ENCODE peak calls at places on chromosomes 13 and 19, in ten cellular contexts. N, R, U, S, G, V, L, C, K and Q are unnamed samples.

GRCh38 chr13:46756977-46757376 is 40.0 kb downstream of the ESD start:
- DNase-seq in V (no peak), C (no peak), K (peak), S (no peak), N (peak), L (peak), G (no peak), U (no peak), R (no peak), Q (no peak)

GRCh38 chr19:33667141-33667540 is 45.4 kb downstream of the CHST8 start:
- DNase-seq in V (no peak), S (no peak), G (no peak), C (no peak), K (no peak), U (no peak), N (no peak), R (no peak), L (no peak), Q (no peak)

GRCh38 chr13:113877149-113877990 is 13.5 kb upstream of the GAS6 start:
- DNase-seq in U (no peak), V (no peak), S (no peak), G (no peak), K (no peak), L (no peak), C (no peak), N (no peak), R (no peak), Q (no peak)

GRCh38 chr13:106530209-106530906 is 5.1 kb downstream of the EFNB2 start:
- DNase-seq in N (no peak), V (no peak), G (no peak), R (no peak), S (no peak), L (no peak), C (no peak), K (no peak), U (no peak), Q (no peak)

GRCh38 chr13:43830481-43830873 is 43.7 kb upstream of the ENOX1 start:
- DNase-seq in U (no peak), V (no peak), G (no peak), R (no peak), C (no peak), L (peak), K (peak), N (peak), S (no peak), Q (no peak)

GRCh38 chr13:76792680-76793334 is 93.4 kb downstream of the KCTD12 start:
- DNase-seq in N (peak), V (no peak), C (no peak), K (peak), U (peak), L (peak), R (no peak), S (no peak), G (no peak), Q (no peak)

GRCh38 chr19:4929186-4929585 is 19.9 kb downstream of the UHRF1 start:
- DNase-seq in C (no peak), U (no peak), V (no peak), G (no peak), S (no peak), N (peak), R (no peak), L (no peak), K (no peak), Q (no peak)

GRCh38 chr13:48731957-48732569 is 78.3 kb downstream of the CYSLTR2 start:
- DNase-seq in U (peak), G (peak), S (peak), R (peak), L (peak), N (peak), V (no peak), C (no peak), K (no peak), Q (peak)

GRCh38 chr13:98752111-98752941 is at the start of gene SLC15A1:
- DNase-seq in V (peak), L (no peak), R (no peak), G (no peak), U (peak), K (peak), S (no peak), C (no peak), N (no peak), Q (no peak)

GRCh38 chr13:60448907-60449510 is 52.0 kb downstream of the TDRD3 start:
- DNase-seq in G (no peak), R (no peak), C (no peak), N (peak), S (no peak), U (no peak), K (peak), L (peak), V (peak), Q (peak)

GRCh38 chr19:10852098-10852800 is 4.0 kb downstream of the C19orf38 start:
- DNase-seq in C (no peak), S (no peak), U (no peak), N (peak), K (peak), R (no peak), G (no peak), L (peak), V (no peak), Q (no peak)

GRCh38 chr19:27972291-27973040 is 1240.5 kb downstream of the UQCRFS1 start:
- DNase-seq in K (peak), U (no peak), N (peak), V (no peak), L (peak), S (no peak), R (no peak), G (no peak), C (no peak), Q (no peak)

GRCh38 chr13:109781384-109782065 is 4.9 kb downstream of the IRS2 start:
- DNase-seq in V (no peak), C (no peak), S (peak), K (peak), U (peak), N (no peak), L (no peak), R (no peak), G (peak), Q (no peak)

GRCh38 chr19:33603377-33603776 is 18.4 kb upstream of the CHST8 start:
- DNase-seq in U (no peak), V (no peak), S (no peak), R (no peak), K (no peak), G (no peak), L (no peak), C (no peak), N (no peak), Q (no peak)

GRCh38 chr13:20231839-20232555 is at the start of gene GJB6:
- DNase-seq in S (peak), G (no peak), C (no peak), R (no peak), N (no peak), K (no peak), U (peak), V (no peak), L (no peak), Q (peak)

GRCh38 chr19:3243851-3244700 is 19.6 kb downstream of the CELF5 start:
- DNase-seq in N (peak), K (peak), U (no peak), L (peak), R (no peak), C (no peak), G (peak), S (peak), V (no peak), Q (peak)

GRCh38 chr13:28574617-28575142 is 79.8 kb upstream of the FLT1 start:
- DNase-seq in G (no peak), V (no peak), L (peak), S (no peak), C (no peak), R (no peak), N (peak), K (peak), U (no peak), Q (no peak)

GRCh38 chr19:6223461-6224307 is 56.1 kb downstream of the MLLT1 start:
- DNase-seq in C (no peak), R (no peak), G (peak), L (no peak), N (no peak), S (peak), U (peak), K (no peak), V (no peak), Q (no peak)

GRCh38 chr13:100658363-100658762 is 16.2 kb downstream of the TMTC4 start:
- DNase-seq in U (no peak), L (no peak), G (no peak), S (no peak), V (no peak), R (no peak), N (no peak), K (no peak), C (no peak), Q (peak)

GRCh38 chr13:100594731-100595130 is 6.1 kb upstream of the GGACT start:
- DNase-seq in K (no peak), G (no peak), U (peak), R (no peak), L (no peak), N (no peak), V (peak), C (no peak), S (peak), Q (no peak)

GRCh38 chr13:99501952-99502310 is 659 bp downstream of the TM9SF2 start:
- DNase-seq in G (no peak), K (peak), N (peak), R (peak), L (peak), V (peak), S (peak), C (no peak), U (peak), Q (no peak)

GRCh38 chr19:45152504-45153338 is 8.1 kb downstream of the NKPD1 start:
- DNase-seq in V (no peak), R (peak), L (peak), K (peak), U (peak), G (peak), S (peak), C (no peak), N (peak), Q (peak)

GRCh38 chr13:76993473-76993872 is 1.6 kb downstream of the CLN5 start:
- DNase-seq in V (no peak), K (no peak), R (no peak), G (no peak), C (no peak), S (no peak), U (no peak), N (no peak), L (no peak), Q (no peak)

GRCh38 chr19:17306285-17306714 is 628 bp downstream of the MRPL34 start:
- DNase-seq in K (no peak), R (no peak), L (no peak), C (no peak), V (no peak), U (no peak), S (no peak), N (no peak), G (no peak), Q (no peak)

GRCh38 chr13:60267498-60268202 is 103.9 kb upstream of the DIAPH3 start:
- DNase-seq in N (peak), C (no peak), K (no peak), L (peak), G (no peak), R (peak), V (no peak), S (no peak), U (peak), Q (no peak)

GRCh38 chr19:53877361-53877766 is 4.6 kb upstream of the PRKCG start:
- DNase-seq in L (peak), G (no peak), V (no peak), N (peak), C (no peak), U (no peak), R (no peak), K (no peak), S (no peak), Q (peak)

GRCh38 chr13:68428292-68428691 is 1198.2 kb upstream of the PCDH9 start:
- DNase-seq in C (no peak), V (no peak), S (no peak), K (no peak), U (no peak), N (no peak), R (no peak), G (no peak), L (no peak), Q (no peak)

GRCh38 chr13:101489635-101490034 is 37.2 kb downstream of the ITGBL1 start:
- DNase-seq in U (no peak), V (no peak), S (no peak), K (peak), N (peak), G (no peak), C (no peak), R (no peak), L (peak), Q (no peak)

GRCh38 chr19:8451885-8452284 is 7.1 kb downstream of the HNRNPM start:
- DNase-seq in V (peak), L (peak), K (peak), G (no peak), U (no peak), R (no peak), N (peak), S (no peak), C (no peak), Q (no peak)
- H3K4me3 ChIP-seq in V (no peak), L (no peak), K (no peak), G (no peak), U (no peak), R (no peak), N (no peak), S (no peak), C (no peak), Q (peak)

GRCh38 chr13:108352599-108352998 is 83.1 kb downstream of the TNFSF13B start:
- DNase-seq in L (peak), R (no peak), G (no peak), U (no peak), N (peak), K (peak), S (no peak), C (no peak), V (no peak), Q (no peak)
- H3K4me3 ChIP-seq in L (no peak), R (no peak), G (no peak), U (no peak), N (no peak), K (no peak), S (no peak), C (no peak), V (no peak), Q (no peak)

DNA sequence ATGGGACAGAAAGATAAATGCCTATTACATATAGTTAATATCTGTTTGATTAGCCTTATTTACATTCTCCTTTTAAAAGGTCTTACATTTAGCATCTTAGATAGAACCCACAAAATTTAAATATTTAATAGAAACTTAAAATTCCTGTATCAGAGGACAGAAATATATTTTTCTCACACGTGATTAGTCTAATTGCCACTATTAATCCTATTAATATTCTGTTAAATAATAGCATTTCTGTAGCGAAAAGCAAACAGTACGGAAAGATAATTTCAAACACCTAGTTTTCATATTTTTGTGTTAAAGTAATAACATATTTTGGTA is 380 bp upstream of the ZNF30 start:
- DNase-seq in U (no peak), V (no peak), S (no peak), R (no peak), G (no peak), N (no peak), K (no peak), C (no peak), L (no peak), Q (no peak)
- H3K4me3 ChIP-seq in U (no peak), V (peak), S (peak), R (no peak), G (peak), N (peak), K (peak), C (peak), L (peak), Q (peak)

GRCh38 chr19:1768918-1769644 is 15.8 kb downstream of the ONECUT3 start:
- DNase-seq in V (no peak), N (no peak), S (no peak), G (no peak), L (no peak), U (no peak), C (no peak), R (no peak), K (no peak), Q (no peak)

GRCh38 chr19:1768248-1768647 is 14.9 kb downstream of the ONECUT3 start:
- DNase-seq in L (no peak), K (peak), G (no peak), V (peak), R (no peak), N (peak), U (no peak), C (no peak), S (no peak), Q (no peak)

GRCh38 chr19:1765904-1766799 is 12.8 kb downstream of the ONECUT3 start:
- DNase-seq in C (no peak), S (no peak), G (no peak), L (no peak), V (no peak), U (no peak), K (no peak), N (no peak), R (no peak), Q (no peak)

GRCh38 chr19:1766800-1767352 is 13.6 kb downstream of the ONECUT3 start:
- DNase-seq in L (no peak), R (no peak), G (no peak), V (no peak), C (no peak), S (no peak), K (no peak), U (no peak), N (no peak), Q (no peak)

DNA sequence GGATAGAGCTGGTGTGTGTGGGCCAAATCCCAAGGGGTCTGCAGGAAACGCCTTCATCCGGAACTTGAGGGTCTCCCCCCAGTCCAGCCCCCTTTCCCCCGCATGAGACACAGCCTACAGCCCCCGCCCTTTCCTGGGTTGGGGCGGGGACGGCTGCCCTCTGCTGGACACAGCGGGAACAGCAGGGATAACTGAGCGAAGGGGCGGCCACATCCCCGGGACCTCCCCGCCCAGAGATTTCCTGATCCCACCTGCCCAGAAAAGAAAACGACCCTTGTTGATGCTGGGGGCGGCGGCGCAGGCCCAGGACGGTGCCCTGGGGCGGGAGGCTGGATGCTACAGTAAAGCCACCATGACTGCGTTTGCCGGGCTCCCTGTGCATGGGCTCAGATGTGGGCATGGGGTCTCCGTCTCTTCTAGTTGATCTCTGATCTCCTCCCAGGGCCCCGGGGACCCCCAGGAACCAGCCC is 14.2 kb downstream of the ONECUT3 start:
- DNase-seq in G (no peak), K (peak), L (no peak), V (peak), S (peak), U (peak), C (no peak), R (peak), N (peak), Q (peak)
- H3K4me3 ChIP-seq in G (no peak), K (no peak), L (no peak), V (no peak), S (no peak), U (no peak), C (no peak), R (no peak), N (no peak), Q (no peak)

GRCh38 chr13:75635621-75636338 is at the start of gene LMO7:
- DNase-seq in N (peak), G (peak), S (peak), V (peak), R (peak), C (peak), L (peak), U (peak), K (peak), Q (peak)
- H3K4me3 ChIP-seq in N (peak), G (peak), S (peak), V (peak), R (peak), C (peak), L (peak), U (peak), K (peak), Q (peak)

DNA sequence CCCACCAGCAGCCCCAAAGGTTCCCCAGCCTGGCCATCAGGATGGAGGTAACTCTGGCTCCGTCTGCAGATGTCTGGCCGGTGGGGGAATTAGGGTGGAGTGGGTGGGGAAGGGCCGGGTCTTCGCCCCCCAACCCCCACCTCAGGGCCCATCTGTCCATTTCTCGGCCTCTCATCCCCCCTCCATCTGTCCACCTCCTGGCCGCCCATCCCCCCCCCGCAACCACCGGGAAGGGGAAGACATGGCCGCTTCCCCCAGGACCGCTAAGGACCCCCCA is 833 bp downstream of the LRFN1 start:
- DNase-seq in S (no peak), L (no peak), U (no peak), C (no peak), R (no peak), V (peak), N (no peak), G (no peak), K (no peak), Q (no peak)
- H3K4me3 ChIP-seq in S (peak), L (peak), U (no peak), C (no peak), R (peak), V (peak), N (peak), G (peak), K (no peak), Q (no peak)